ENCODE peak calls at places on chromosomes 7 and 10, in seven cellular contexts. One of them, this sample, is unnamed.
A peak's percentile ranks its signal among the peaks of the same experiment; 100 is the strongest.

GRCh38 chr7:20329389-20330175 is 1.1 kb upstream of the ITGB8 start:
- DNase-seq in activated CD8-positive, alpha-beta T cell treated with anti-CD3 and anti-CD28 coated beads, Interleukin-2, amount 10 ng/mL, durations not matched to agents 7 days and 5 days: peak; percentile 23
- DNase-seq in omental fat pad: peak; percentile 31
- DNase-seq in CD4-positive, alpha-beta memory T cell: no peak
- DNase-seq in stimulated activated CD8-positive, alpha-beta memory T cell treated with anti-CD3 and anti-CD28 coated beads, Interleukin-15, amount 100 ng/mL, for 1 hour: no peak
- DNase-seq in T1000: no peak
- DNase-seq in cardiac fibroblast: peak; percentile 77
- DNase-seq in this sample: peak; percentile 50

GRCh38 chr7:16637279-16637795 is 8.2 kb downstream of the ANKMY2 start:
- DNase-seq in activated CD8-positive, alpha-beta T cell treated with anti-CD3 and anti-CD28 coated beads, Interleukin-2, amount 10 ng/mL, durations not matched to agents 7 days and 5 days: no peak
- DNase-seq in omental fat pad: no peak
- DNase-seq in CD4-positive, alpha-beta memory T cell: no peak
- DNase-seq in stimulated activated CD8-positive, alpha-beta memory T cell treated with anti-CD3 and anti-CD28 coated beads, Interleukin-15, amount 100 ng/mL, for 1 hour: no peak
- DNase-seq in T1000: no peak
- DNase-seq in cardiac fibroblast: no peak
- DNase-seq in this sample: peak; percentile 72

GRCh38 chr7:99531354-99531765 is 20.6 kb downstream of the FAM200A start:
- DNase-seq in activated CD8-positive, alpha-beta T cell treated with anti-CD3 and anti-CD28 coated beads, Interleukin-2, amount 10 ng/mL, durations not matched to agents 7 days and 5 days: no peak
- DNase-seq in omental fat pad: no peak
- DNase-seq in CD4-positive, alpha-beta memory T cell: no peak
- DNase-seq in stimulated activated CD8-positive, alpha-beta memory T cell treated with anti-CD3 and anti-CD28 coated beads, Interleukin-15, amount 100 ng/mL, for 1 hour: no peak
- DNase-seq in T1000: no peak
- DNase-seq in cardiac fibroblast: peak; percentile 3
- DNase-seq in this sample: no peak

GRCh38 chr7:44547536-44548221 is 6.5 kb upstream of the NPC1L1 start:
- DNase-seq in activated CD8-positive, alpha-beta T cell treated with anti-CD3 and anti-CD28 coated beads, Interleukin-2, amount 10 ng/mL, durations not matched to agents 7 days and 5 days: no peak
- DNase-seq in omental fat pad: no peak
- DNase-seq in CD4-positive, alpha-beta memory T cell: no peak
- DNase-seq in stimulated activated CD8-positive, alpha-beta memory T cell treated with anti-CD3 and anti-CD28 coated beads, Interleukin-15, amount 100 ng/mL, for 1 hour: no peak
- DNase-seq in T1000: no peak
- DNase-seq in cardiac fibroblast: no peak
- DNase-seq in this sample: no peak

GRCh38 chr10:24428410-24428782 is 219.5 kb downstream of the KIAA1217 start:
- DNase-seq in activated CD8-positive, alpha-beta T cell treated with anti-CD3 and anti-CD28 coated beads, Interleukin-2, amount 10 ng/mL, durations not matched to agents 7 days and 5 days: no peak
- DNase-seq in omental fat pad: no peak
- DNase-seq in CD4-positive, alpha-beta memory T cell: no peak
- DNase-seq in stimulated activated CD8-positive, alpha-beta memory T cell treated with anti-CD3 and anti-CD28 coated beads, Interleukin-15, amount 100 ng/mL, for 1 hour: no peak
- DNase-seq in T1000: no peak
- DNase-seq in cardiac fibroblast: peak; percentile 31
- DNase-seq in this sample: no peak

GRCh38 chr7:124532166-124532565 is 233.4 kb downstream of the GPR37 start:
- DNase-seq in activated CD8-positive, alpha-beta T cell treated with anti-CD3 and anti-CD28 coated beads, Interleukin-2, amount 10 ng/mL, durations not matched to agents 7 days and 5 days: no peak
- DNase-seq in omental fat pad: no peak
- DNase-seq in CD4-positive, alpha-beta memory T cell: no peak
- DNase-seq in stimulated activated CD8-positive, alpha-beta memory T cell treated with anti-CD3 and anti-CD28 coated beads, Interleukin-15, amount 100 ng/mL, for 1 hour: no peak
- DNase-seq in T1000: no peak
- DNase-seq in cardiac fibroblast: no peak
- DNase-seq in this sample: no peak

GRCh38 chr10:123870260-123870659 is 21.3 kb downstream of the CPXM2 start:
- DNase-seq in activated CD8-positive, alpha-beta T cell treated with anti-CD3 and anti-CD28 coated beads, Interleukin-2, amount 10 ng/mL, durations not matched to agents 7 days and 5 days: no peak
- DNase-seq in omental fat pad: no peak
- DNase-seq in CD4-positive, alpha-beta memory T cell: no peak
- DNase-seq in stimulated activated CD8-positive, alpha-beta memory T cell treated with anti-CD3 and anti-CD28 coated beads, Interleukin-15, amount 100 ng/mL, for 1 hour: no peak
- DNase-seq in T1000: no peak
- DNase-seq in cardiac fibroblast: no peak
- DNase-seq in this sample: no peak

GRCh38 chr7:29194206-29194593 is 375 bp upstream of the CHN2 start:
- DNase-seq in activated CD8-positive, alpha-beta T cell treated with anti-CD3 and anti-CD28 coated beads, Interleukin-2, amount 10 ng/mL, durations not matched to agents 7 days and 5 days: peak; percentile 26
- DNase-seq in omental fat pad: no peak
- DNase-seq in CD4-positive, alpha-beta memory T cell: no peak
- DNase-seq in stimulated activated CD8-positive, alpha-beta memory T cell treated with anti-CD3 and anti-CD28 coated beads, Interleukin-15, amount 100 ng/mL, for 1 hour: no peak
- DNase-seq in T1000: no peak
- DNase-seq in cardiac fibroblast: peak; percentile 7
- DNase-seq in this sample: no peak

GRCh38 chr7:17941171-17941490 is 837 bp upstream of the SNX13 start:
- DNase-seq in activated CD8-positive, alpha-beta T cell treated with anti-CD3 and anti-CD28 coated beads, Interleukin-2, amount 10 ng/mL, durations not matched to agents 7 days and 5 days: no peak
- DNase-seq in omental fat pad: no peak
- DNase-seq in CD4-positive, alpha-beta memory T cell: peak; percentile 30
- DNase-seq in stimulated activated CD8-positive, alpha-beta memory T cell treated with anti-CD3 and anti-CD28 coated beads, Interleukin-15, amount 100 ng/mL, for 1 hour: no peak
- DNase-seq in T1000: no peak
- DNase-seq in cardiac fibroblast: peak; percentile 3
- DNase-seq in this sample: no peak

GRCh38 chr7:102248456-102249395 is 37.9 kb upstream of the SH2B2 start:
- DNase-seq in activated CD8-positive, alpha-beta T cell treated with anti-CD3 and anti-CD28 coated beads, Interleukin-2, amount 10 ng/mL, durations not matched to agents 7 days and 5 days: no peak
- DNase-seq in omental fat pad: no peak
- DNase-seq in CD4-positive, alpha-beta memory T cell: no peak
- DNase-seq in stimulated activated CD8-positive, alpha-beta memory T cell treated with anti-CD3 and anti-CD28 coated beads, Interleukin-15, amount 100 ng/mL, for 1 hour: no peak
- DNase-seq in T1000: no peak
- DNase-seq in cardiac fibroblast: no peak
- DNase-seq in this sample: no peak

GRCh38 chr7:156616269-156617202 is 24.0 kb upstream of the RNF32 start:
- DNase-seq in activated CD8-positive, alpha-beta T cell treated with anti-CD3 and anti-CD28 coated beads, Interleukin-2, amount 10 ng/mL, durations not matched to agents 7 days and 5 days: no peak
- DNase-seq in omental fat pad: no peak
- DNase-seq in CD4-positive, alpha-beta memory T cell: no peak
- DNase-seq in stimulated activated CD8-positive, alpha-beta memory T cell treated with anti-CD3 and anti-CD28 coated beads, Interleukin-15, amount 100 ng/mL, for 1 hour: no peak
- DNase-seq in T1000: no peak
- DNase-seq in cardiac fibroblast: no peak
- DNase-seq in this sample: no peak

GRCh38 chr7:2843711-2844152 is 376 bp downstream of the GNA12 start:
- DNase-seq in activated CD8-positive, alpha-beta T cell treated with anti-CD3 and anti-CD28 coated beads, Interleukin-2, amount 10 ng/mL, durations not matched to agents 7 days and 5 days: peak; percentile 58
- DNase-seq in omental fat pad: no peak
- DNase-seq in CD4-positive, alpha-beta memory T cell: peak; percentile 49
- DNase-seq in stimulated activated CD8-positive, alpha-beta memory T cell treated with anti-CD3 and anti-CD28 coated beads, Interleukin-15, amount 100 ng/mL, for 1 hour: no peak
- DNase-seq in T1000: no peak
- DNase-seq in cardiac fibroblast: no peak
- DNase-seq in this sample: peak; percentile 31

GRCh38 chr10:31321396-31321941 is 2.5 kb downstream of the ZEB1 start:
- DNase-seq in activated CD8-positive, alpha-beta T cell treated with anti-CD3 and anti-CD28 coated beads, Interleukin-2, amount 10 ng/mL, durations not matched to agents 7 days and 5 days: peak; percentile 35
- DNase-seq in omental fat pad: no peak
- DNase-seq in CD4-positive, alpha-beta memory T cell: peak; percentile 82
- DNase-seq in stimulated activated CD8-positive, alpha-beta memory T cell treated with anti-CD3 and anti-CD28 coated beads, Interleukin-15, amount 100 ng/mL, for 1 hour: no peak
- DNase-seq in T1000: no peak
- DNase-seq in cardiac fibroblast: peak; percentile 31
- DNase-seq in this sample: no peak

GRCh38 chr10:79193694-79194382 is 125.1 kb downstream of the ZMIZ1 start:
- DNase-seq in activated CD8-positive, alpha-beta T cell treated with anti-CD3 and anti-CD28 coated beads, Interleukin-2, amount 10 ng/mL, durations not matched to agents 7 days and 5 days: no peak
- DNase-seq in omental fat pad: no peak
- DNase-seq in CD4-positive, alpha-beta memory T cell: no peak
- DNase-seq in stimulated activated CD8-positive, alpha-beta memory T cell treated with anti-CD3 and anti-CD28 coated beads, Interleukin-15, amount 100 ng/mL, for 1 hour: no peak
- DNase-seq in T1000: no peak
- DNase-seq in cardiac fibroblast: no peak
- DNase-seq in this sample: no peak

GRCh38 chr10:130018730-130019185 is 54.7 kb upstream of the EBF3 start:
- DNase-seq in activated CD8-positive, alpha-beta T cell treated with anti-CD3 and anti-CD28 coated beads, Interleukin-2, amount 10 ng/mL, durations not matched to agents 7 days and 5 days: peak; percentile 14
- DNase-seq in omental fat pad: no peak
- DNase-seq in CD4-positive, alpha-beta memory T cell: no peak
- DNase-seq in stimulated activated CD8-positive, alpha-beta memory T cell treated with anti-CD3 and anti-CD28 coated beads, Interleukin-15, amount 100 ng/mL, for 1 hour: no peak
- DNase-seq in T1000: no peak
- DNase-seq in cardiac fibroblast: no peak
- DNase-seq in this sample: no peak

GRCh38 chr7:98628916-98629525 is 11.9 kb downstream of the NPTX2 start:
- DNase-seq in activated CD8-positive, alpha-beta T cell treated with anti-CD3 and anti-CD28 coated beads, Interleukin-2, amount 10 ng/mL, durations not matched to agents 7 days and 5 days: no peak
- DNase-seq in omental fat pad: no peak
- DNase-seq in CD4-positive, alpha-beta memory T cell: no peak
- DNase-seq in stimulated activated CD8-positive, alpha-beta memory T cell treated with anti-CD3 and anti-CD28 coated beads, Interleukin-15, amount 100 ng/mL, for 1 hour: no peak
- DNase-seq in T1000: no peak
- DNase-seq in cardiac fibroblast: no peak
- DNase-seq in this sample: no peak

GRCh38 chr7:64992971-64993370 is 2.1 kb upstream of the ZNF117 start:
- DNase-seq in activated CD8-positive, alpha-beta T cell treated with anti-CD3 and anti-CD28 coated beads, Interleukin-2, amount 10 ng/mL, durations not matched to agents 7 days and 5 days: no peak
- DNase-seq in omental fat pad: no peak
- DNase-seq in CD4-positive, alpha-beta memory T cell: no peak
- DNase-seq in stimulated activated CD8-positive, alpha-beta memory T cell treated with anti-CD3 and anti-CD28 coated beads, Interleukin-15, amount 100 ng/mL, for 1 hour: no peak
- DNase-seq in T1000: no peak
- DNase-seq in cardiac fibroblast: no peak
- DNase-seq in this sample: no peak

GRCh38 chr7:127953423-127953822 is 77.8 kb downstream of the LRRC4 start:
- DNase-seq in activated CD8-positive, alpha-beta T cell treated with anti-CD3 and anti-CD28 coated beads, Interleukin-2, amount 10 ng/mL, durations not matched to agents 7 days and 5 days: no peak
- DNase-seq in omental fat pad: no peak
- DNase-seq in CD4-positive, alpha-beta memory T cell: no peak
- DNase-seq in stimulated activated CD8-positive, alpha-beta memory T cell treated with anti-CD3 and anti-CD28 coated beads, Interleukin-15, amount 100 ng/mL, for 1 hour: no peak
- DNase-seq in T1000: no peak
- DNase-seq in cardiac fibroblast: no peak
- DNase-seq in this sample: no peak

GRCh38 chr10:130179640-130180039 is 43.4 kb downstream of the GLRX3 start:
- DNase-seq in activated CD8-positive, alpha-beta T cell treated with anti-CD3 and anti-CD28 coated beads, Interleukin-2, amount 10 ng/mL, durations not matched to agents 7 days and 5 days: peak; percentile 65
- DNase-seq in omental fat pad: no peak
- DNase-seq in CD4-positive, alpha-beta memory T cell: no peak
- DNase-seq in stimulated activated CD8-positive, alpha-beta memory T cell treated with anti-CD3 and anti-CD28 coated beads, Interleukin-15, amount 100 ng/mL, for 1 hour: no peak
- DNase-seq in T1000: no peak
- DNase-seq in cardiac fibroblast: peak; percentile 87
- DNase-seq in this sample: peak; percentile 82